ENCODE peak calls at places on chromosomes 6 and 20, in ten cellular contexts. E is mesenchymal stem cell; U is WTC11; V is T-helper 1 cell; L is NCI-H1092 treated with DMSO at 0.1 percent for 48 hours; C is CD8-positive, alpha-beta memory T cell; D is IMR-90; S is WERI-Rb-1; Z is fibroblast of lung; N is AG10803. H is an unnamed sample.

GRCh38 chr20:35551485-35551884 is 9.6 kb downstream of the ERGIC3 start:
- DNase-seq in E (no peak), U (no peak), V (no peak), L (no peak), C (no peak), D (peak; percentile 13), S (no peak), Z (peak; percentile 40), N (no peak), H (no peak)

GRCh38 chr20:52536841-52537400 is 345.3 kb upstream of the ZFP64 start:
- DNase-seq in E (peak; percentile 63), U (no peak), V (no peak), L (no peak), C (no peak), D (peak; percentile 17), S (no peak), Z (peak; percentile 17), N (no peak), H (no peak)

GRCh38 chr20:57387463-57387862 is 3.7 kb upstream of the RBM38 start:
- DNase-seq in E (no peak), U (no peak), V (no peak), L (no peak), C (no peak), D (no peak), S (no peak), Z (no peak), N (no peak), H (no peak)

GRCh38 chr6:113819169-113819830 is 37.8 kb upstream of the MARCKS start:
- DNase-seq in E (no peak), U (no peak), V (no peak), L (no peak), C (no peak), D (no peak), S (no peak), Z (no peak), N (no peak), H (no peak)

GRCh38 chr6:119308048-119308570 is 41.5 kb downstream of the MAN1A1 start:
- DNase-seq in E (peak; percentile 81), U (no peak), V (no peak), L (no peak), C (no peak), D (peak; percentile 84), S (no peak), Z (peak; percentile 85), N (peak; percentile 86), H (no peak)

GRCh38 chr6:82720992-82721391 is 344.6 kb downstream of the UBE3D start:
- DNase-seq in E (no peak), U (no peak), V (no peak), L (no peak), C (no peak), D (no peak), S (no peak), Z (no peak), N (no peak), H (no peak)

GRCh38 chr6:50834929-50835328 is 16.3 kb downstream of the TFAP2B start:
- DNase-seq in E (no peak), U (no peak), V (no peak), L (no peak), C (no peak), D (no peak), S (no peak), Z (no peak), N (no peak), H (no peak)

GRCh38 chr6:53896237-53896636 is 101.4 kb downstream of the LRRC1 start:
- DNase-seq in E (peak; percentile 9), U (no peak), V (no peak), L (no peak), C (no peak), D (peak; percentile 18), S (no peak), Z (no peak), N (peak; percentile 53), H (no peak)

GRCh38 chr20:46285072-46285471 is 23.2 kb downstream of the CDH22 start:
- DNase-seq in E (no peak), U (no peak), V (no peak), L (no peak), C (no peak), D (no peak), S (no peak), Z (no peak), N (no peak), H (no peak)

GRCh38 chr6:32668226-32668747 is 1.8 kb upstream of the HLA-DQB1 start:
- DNase-seq in E (peak; percentile 27), U (no peak), V (no peak), L (no peak), C (peak; percentile 60), D (peak; percentile 19), S (no peak), Z (no peak), N (no peak), H (no peak)

GRCh38 chr6:79082304-79082703 is 4.2 kb upstream of the PHIP start:
- DNase-seq in E (no peak), U (no peak), V (no peak), L (no peak), C (no peak), D (no peak), S (no peak), Z (no peak), N (no peak), H (no peak)

GRCh38 chr6:155241966-155242365 is 21.8 kb upstream of the CLDN20 start:
- DNase-seq in E (no peak), U (no peak), V (no peak), L (no peak), C (no peak), D (no peak), S (no peak), Z (no peak), N (no peak), H (no peak)

GRCh38 chr20:33753763-33754162 is 22.0 kb downstream of the ZNF341 start:
- DNase-seq in E (peak; percentile 35), U (no peak), V (no peak), L (no peak), C (no peak), D (peak; percentile 38), S (no peak), Z (peak; percentile 22), N (no peak), H (no peak)

GRCh38 chr20:62405981-62406513 is 1.0 kb downstream of the CABLES2 start:
- DNase-seq in E (no peak), U (no peak), V (no peak), L (no peak), C (no peak), D (no peak), S (no peak), Z (no peak), N (no peak), H (no peak)

GRCh38 chr20:3706774-3707507 is 5.5 kb downstream of the SIGLEC1 start:
- DNase-seq in E (peak; percentile 13), U (no peak), V (no peak), L (no peak), C (no peak), D (peak; percentile 12), S (no peak), Z (peak; percentile 28), N (peak; percentile 61), H (no peak)

GRCh38 chr20:44362466-44362940 is 7.0 kb downstream of the HNF4A start:
- DNase-seq in E (no peak), U (no peak), V (no peak), L (no peak), C (no peak), D (no peak), S (no peak), Z (no peak), N (no peak), H (no peak)

GRCh38 chr6:42226251-42227143 is 8.8 kb upstream of the MRPS10 start:
- DNase-seq in E (peak; percentile 89), U (no peak), V (no peak), L (no peak), C (no peak), D (peak; percentile 84), S (peak; percentile 52), Z (peak; percentile 83), N (peak; percentile 44), H (no peak)

GRCh38 chr6:143283887-143284640 is 166.4 kb downstream of the ADAT2 start:
- DNase-seq in E (no peak), U (no peak), V (no peak), L (no peak), C (no peak), D (peak; percentile 14), S (no peak), Z (no peak), N (peak; percentile 94), H (no peak)

GRCh38 chr6:167441653-167442644 is 117.1 kb downstream of the TTLL2 start:
- DNase-seq in E (peak; percentile 26), U (peak; percentile 71), V (no peak), L (peak; percentile 71), C (no peak), D (no peak), S (no peak), Z (no peak), N (no peak), H (peak; percentile 33)

GRCh38 chr20:60136640-60137411 is 178.6 kb downstream of the CDH26 start:
- DNase-seq in E (no peak), U (no peak), V (no peak), L (no peak), C (no peak), D (no peak), S (no peak), Z (no peak), N (no peak), H (no peak)

GRCh38 chr6:127458817-127459216 is 372 bp downstream of the KIAA0408 start:
- DNase-seq in E (peak; percentile 78), U (no peak), V (no peak), L (no peak), C (no peak), D (peak; percentile 59), S (no peak), Z (peak; percentile 84), N (peak; percentile 70), H (no peak)